ENCODE peak calls at places on chromosome 1, in nine cellular contexts. E is HL-60, U is body of pancreas, Y is tibial artery, Z is fibroblast of lung, H is astrocyte, K is psoas muscle, S is esophagus muscularis mucosa, W is ascending aorta. L is an unnamed sample. For H3K27me3, the result is how much of the 10 kb centered on the place peaks cover.

GRCh38 chr1:232620356-232620841 is 9.5 kb downstream of the SIPA1L2 start:
- DNase-seq in E (no peak), U (peak), Y (peak), Z (peak), H (peak), K (no peak), S (no peak), W (no peak), L (no peak)

GRCh38 chr1:175114996-175115395 is 47.4 kb downstream of the TNN start:
- DNase-seq in E (no peak), U (no peak), Y (no peak), Z (no peak), H (no peak), K (no peak), S (no peak), W (no peak), L (no peak)

GRCh38 chr1:160171352-160171751 is 19.0 kb upstream of the CASQ1 start:
- DNase-seq in E (no peak), U (no peak), Y (no peak), Z (peak), H (peak), K (no peak), S (no peak), W (no peak), L (no peak)

GRCh38 chr1:33300673-33301072 is 20.2 kb downstream of the A3GALT2 start:
- DNase-seq in E (no peak), U (peak), Y (peak), Z (peak), H (peak), K (peak), S (no peak), W (no peak), L (no peak)

GRCh38 chr1:40130892-40131291 is 30.3 kb upstream of the RLF start:
- DNase-seq in E (peak), U (no peak), Y (no peak), Z (no peak), H (no peak), K (no peak), S (no peak), W (no peak), L (peak)

GRCh38 chr1:27026621-27027574 is 14.2 kb upstream of the TENT5B start:
- DNase-seq in E (no peak), U (no peak), Y (peak), Z (peak), H (peak), K (no peak), S (no peak), W (peak), L (no peak)

GRCh38 chr1:40162791-40163441 is 1.7 kb downstream of the RLF start:
- DNase-seq in E (no peak), U (no peak), Y (no peak), Z (peak), H (peak), K (no peak), S (no peak), W (no peak), L (no peak)

GRCh38 chr1:206496131-206496793 is 11.1 kb upstream of the RASSF5 start:
- DNase-seq in E (no peak), U (peak), Y (no peak), Z (no peak), H (no peak), K (no peak), S (no peak), W (no peak), L (no peak)

GRCh38 chr1:18643154-18644012 is 12.7 kb downstream of the PAX7 start:
- DNase-seq in E (no peak), U (no peak), Y (no peak), Z (no peak), H (no peak), K (no peak), S (no peak), W (no peak), L (no peak)

GRCh38 chr1:67803380-67804279 is 29.6 kb downstream of the GNG12 start:
- DNase-seq in E (no peak), U (no peak), Y (no peak), Z (no peak), H (no peak), K (no peak), S (peak), W (no peak), L (no peak)

GRCh38 chr1:100038401-100039306 is 68.9 kb downstream of the SLC35A3 start:
- DNase-seq in E (peak), U (peak), Y (peak), Z (peak), H (peak), K (peak), S (peak), W (peak), L (no peak)

DNA sequence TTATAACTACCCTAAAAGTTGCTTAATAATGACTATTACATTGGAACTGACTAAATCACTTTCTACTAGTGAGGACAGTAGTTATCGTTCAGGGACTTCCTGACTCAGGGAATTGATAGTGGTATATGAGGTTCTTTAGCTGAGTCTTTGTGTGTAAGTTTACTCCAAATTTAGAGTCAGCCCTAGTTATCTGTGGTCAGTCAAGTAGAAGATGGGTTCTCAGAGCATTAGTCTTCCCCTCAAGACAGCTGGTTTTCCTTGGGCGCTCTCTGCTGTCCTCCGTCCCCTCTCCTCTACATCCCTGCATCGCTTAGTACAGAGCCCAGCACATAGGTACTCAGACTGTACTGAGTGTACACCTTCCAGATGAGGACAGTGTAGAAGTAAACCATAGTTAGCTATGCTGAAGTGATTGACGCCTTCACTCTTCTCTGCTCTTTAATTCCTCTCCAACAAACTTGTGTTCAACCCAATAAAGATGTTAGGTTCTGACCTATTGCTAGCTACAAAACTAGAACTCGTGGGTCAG is 116.5 kb downstream of the C1orf21 start:
- DNase-seq in E (no peak), U (no peak), Y (no peak), Z (no peak), H (no peak), K (no peak), S (no peak), W (no peak), L (no peak)
- H3K4me3 ChIP-seq in E (no peak), U (no peak), Y (no peak), Z (no peak), H (no peak), K (peak), S (no peak), W (no peak), L (no peak)

GRCh38 chr1:2229921-2230700 is 2.0 kb downstream of the SKI start:
- DNase-seq in E (no peak), U (no peak), Y (peak), Z (peak), H (peak), K (peak), S (no peak), W (no peak), L (no peak)
- TF ChIP-seq CTCF in E (no peak), U (no peak), Y (no peak), Z (no peak), H (no peak), K (no peak), S (no peak), W (no peak), L (no peak)

DNA sequence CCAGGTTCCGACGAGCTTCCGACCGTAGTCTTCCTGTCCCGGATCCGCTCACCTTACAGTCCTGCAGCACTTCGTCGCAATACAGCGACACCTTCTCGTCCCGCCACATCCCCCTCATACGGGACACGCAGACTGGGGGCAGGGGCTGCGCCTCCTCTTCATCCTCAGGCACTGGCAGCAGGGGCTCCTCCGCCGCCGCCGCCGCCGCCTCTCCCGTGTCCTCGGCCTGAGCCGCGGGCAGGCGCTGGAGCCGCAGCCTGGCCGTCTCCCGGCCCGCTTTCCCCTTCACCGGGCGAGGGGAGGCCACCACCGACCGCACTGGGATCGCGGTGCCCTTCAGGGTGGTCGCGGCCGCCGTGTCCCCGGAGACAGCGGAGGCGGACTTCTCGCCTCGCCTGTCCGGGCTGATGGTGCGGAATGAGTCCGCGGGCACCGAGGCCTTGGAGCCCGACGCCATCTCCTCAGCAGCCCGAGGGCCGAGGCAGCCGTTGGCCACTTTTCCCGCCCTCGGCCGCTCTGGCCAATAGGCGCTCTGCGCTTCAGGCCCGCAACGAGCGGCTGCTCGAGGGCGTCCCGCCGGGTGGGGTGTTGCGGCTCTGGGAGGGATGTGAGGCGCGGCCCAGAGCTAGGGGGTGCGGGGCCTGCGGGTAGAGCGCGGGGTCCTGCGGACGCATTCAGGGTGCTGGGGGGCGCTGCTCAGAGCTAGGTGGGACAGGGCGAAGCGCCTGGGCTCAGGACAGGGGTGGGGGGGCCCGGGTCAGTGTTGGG is at the start of gene SHCBP1L:
- DNase-seq in E (no peak), U (no peak), Y (no peak), Z (peak), H (no peak), K (no peak), S (no peak), W (no peak), L (no peak)
- H3K27me3 ChIP-seq in E (under half), U (under half), Y (under half), Z (under half), H (under half), K (under half), S (under half), W (under half), L (under half)

DNA sequence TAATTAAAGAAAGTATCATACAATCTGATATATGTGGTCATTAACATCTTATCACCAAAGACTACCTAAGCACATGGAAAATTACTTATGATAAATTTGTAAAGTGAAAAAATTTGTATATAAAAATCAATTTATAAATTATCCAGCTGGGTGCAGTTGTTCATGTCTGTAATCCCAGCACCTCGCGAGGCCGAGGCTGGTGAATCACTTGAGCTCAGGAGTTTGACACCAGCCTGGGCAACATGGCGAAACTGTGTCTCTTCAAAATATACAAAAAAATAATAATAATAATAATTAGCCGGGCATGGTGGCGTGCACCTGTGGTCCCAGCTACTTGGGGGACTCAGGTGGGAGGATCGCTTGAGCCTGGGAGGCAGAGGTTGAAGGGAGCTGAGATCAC is 82.8 kb upstream of the SYT6 start:
- DNase-seq in E (no peak), U (no peak), Y (no peak), Z (no peak), H (no peak), K (no peak), S (peak), W (no peak), L (no peak)
- H3K4me3 ChIP-seq in E (no peak), U (no peak), Y (no peak), Z (no peak), H (no peak), K (no peak), S (no peak), W (no peak), L (no peak)